ENCODE peak calls at places on chromosomes 2 and 18, in four cellular contexts. S is myocyte, I is non-pigmented ciliary epithelial cell, X is ELR. D is an unnamed sample.

GRCh38 chr18:48703418-48703817 is 164.6 kb downstream of the CTIF start:
- DNase-seq in I (no peak), X (no peak), S (no peak), D (no peak)

GRCh38 chr2:2662847-2663356 is 331.8 kb upstream of the MYT1L start:
- DNase-seq in X (no peak), S (no peak), I (no peak), D (no peak)

GRCh38 chr2:26103752-26104151 is 69.1 kb upstream of the GAREM2 start:
- DNase-seq in S (no peak), I (no peak), X (no peak), D (no peak)

GRCh38 chr2:95268208-95269035 is 5.8 kb upstream of the PROM2 start:
- DNase-seq in I (no peak), X (no peak), S (no peak), D (no peak)

GRCh38 chr2:60316381-60317028 is 236.9 kb downstream of the BCL11A start:
- DNase-seq in I (no peak), S (no peak), X (no peak), D (no peak)

GRCh38 chr2:197705912-197706838 is 1.0 kb downstream of the MARS2 start:
- DNase-seq in S (no peak), I (no peak), X (peak), D (peak)

GRCh38 chr2:239814917-239815637 is 210.1 kb downstream of the NDUFA10 start:
- DNase-seq in S (no peak), X (no peak), I (no peak), D (no peak)

GRCh38 chr2:156342252-156343095 is 10.0 kb upstream of the NR4A2 start:
- DNase-seq in I (no peak), S (peak), X (peak), D (peak)